ENCODE peak calls at places on chromosomes 16 and 17, in seven cellular contexts. Q, W, J, A, P, S and C are unnamed samples.

GRCh38 chr16:89502319-89502843 is 5.8 kb upstream of the SPG7 start:
- DNase-seq in Q (no peak), W (peak; percentile 92), J (no peak), A (no peak), P (no peak), S (no peak), C (no peak)

GRCh38 chr16:84820305-84820684 is 510 bp downstream of the CRISPLD2 start:
- DNase-seq in Q (no peak), W (no peak), J (no peak), A (no peak), P (no peak), S (no peak), C (no peak)

GRCh38 chr16:56773531-56773930 is 43.6 kb downstream of the NUP93 start:
- DNase-seq in Q (no peak), W (peak; percentile 20), J (no peak), A (no peak), P (no peak), S (no peak), C (no peak)

GRCh38 chr16:19113577-19114358 is at the start of gene ITPRIPL2:
- DNase-seq in Q (peak; percentile 65), W (peak; percentile 90), J (peak; percentile 79), A (no peak), P (peak; percentile 61), S (no peak), C (peak; percentile 96)

GRCh38 chr16:83939266-83939856 is 13.7 kb upstream of the OSGIN1 start:
- DNase-seq in Q (no peak), W (no peak), J (no peak), A (no peak), P (no peak), S (no peak), C (no peak)

GRCh38 chr16:77540656-77541055 is 105.8 kb upstream of the ADAMTS18 start:
- DNase-seq in Q (no peak), W (no peak), J (no peak), A (no peak), P (no peak), S (no peak), C (no peak)

GRCh38 chr16:88290850-88291830 is 91.6 kb upstream of the ZNF469 start:
- DNase-seq in Q (no peak), W (no peak), J (no peak), A (no peak), P (no peak), S (no peak), C (peak; percentile 46)

GRCh38 chr17:8606415-8606814 is 24.1 kb downstream of the MYH10 start:
- DNase-seq in Q (no peak), W (no peak), J (peak; percentile 13), A (no peak), P (no peak), S (no peak), C (no peak)

GRCh38 chr16:89150981-89151380 is 20.6 kb upstream of the CDH15 start:
- DNase-seq in Q (no peak), W (no peak), J (no peak), A (no peak), P (no peak), S (no peak), C (no peak)

GRCh38 chr16:75317101-75317522 is 65.7 kb upstream of the BCAR1 start:
- DNase-seq in Q (no peak), W (no peak), J (no peak), A (no peak), P (no peak), S (no peak), C (no peak)

GRCh38 chr17:63649813-63650212 is 27.6 kb downstream of the MAP3K3 start:
- DNase-seq in Q (no peak), W (no peak), J (no peak), A (no peak), P (no peak), S (no peak), C (no peak)

GRCh38 chr16:71746442-71747046 is 22.0 kb upstream of the PHLPP2 start:
- DNase-seq in Q (no peak), W (peak; percentile 30), J (peak; percentile 6), A (no peak), P (no peak), S (peak; percentile 31), C (no peak)

GRCh38 chr17:3558603-3559269 is 1.1 kb upstream of the TRPV3 start:
- DNase-seq in Q (no peak), W (peak; percentile 25), J (no peak), A (no peak), P (no peak), S (peak; percentile 54), C (no peak)

GRCh38 chr17:38600416-38600815 is 5.3 kb downstream of the SRCIN1 start:
- DNase-seq in Q (no peak), W (no peak), J (no peak), A (no peak), P (no peak), S (no peak), C (no peak)

GRCh38 chr16:75727221-75727620 is 931 bp upstream of the CPHXL start:
- DNase-seq in Q (no peak), W (no peak), J (no peak), A (no peak), P (no peak), S (no peak), C (no peak)